ENCODE peak calls at places on chromosomes 7 and 10, in four cellular contexts. A is upper lobe of left lung; Y is colonic mucosa; G is CD4-positive, CD25-positive, alpha-beta regulatory T cell. O is an unnamed sample.

GRCh38 chr10:2731940-2732339 is 335.4 kb upstream of the PFKP start:
- DNase-seq in A (no peak), Y (no peak), G (no peak), O (no peak)

GRCh38 chr7:147182859-147183258 is 1066.3 kb downstream of the CNTNAP2 start:
- DNase-seq in A (no peak), Y (no peak), G (no peak), O (no peak)

GRCh38 chr10:88932539-88933256 is 19.9 kb downstream of the ACTA2 start:
- DNase-seq in A (no peak), Y (peak), G (peak), O (peak)

GRCh38 chr10:25642736-25643135 is 291.3 kb upstream of the MYO3A start:
- DNase-seq in A (no peak), Y (no peak), G (no peak), O (no peak)

GRCh38 chr10:126849646-126850045 is 55.6 kb upstream of the DOCK1 start:
- DNase-seq in A (no peak), Y (no peak), G (no peak), O (no peak)

GRCh38 chr7:1899201-1899600 is 229.1 kb downstream of the ELFN1 start:
- DNase-seq in A (peak), Y (no peak), G (no peak), O (peak)

GRCh38 chr10:131310054-131310903 is 1.2 kb downstream of the TCERG1L start:
- DNase-seq in A (no peak), Y (no peak), G (no peak), O (no peak)

GRCh38 chr7:110868458-110868857 is 222.5 kb upstream of the LRRN3 start:
- DNase-seq in A (no peak), Y (no peak), G (no peak), O (no peak)

GRCh38 chr7:142811154-142811737 is 40.5 kb downstream of the PRSS2 start:
- DNase-seq in A (no peak), Y (no peak), G (peak), O (peak)

GRCh38 chr7:75642810-75643486 is 95.8 kb downstream of the HIP1 start:
- DNase-seq in A (no peak), Y (peak), G (peak), O (peak)

GRCh38 chr7:99379043-99379577 is 4.6 kb downstream of the ARPC1B start:
- DNase-seq in A (no peak), Y (peak), G (peak), O (peak)

GRCh38 chr7:12067156-12067831 is 143.8 kb upstream of the TMEM106B start:
- DNase-seq in A (no peak), Y (peak), G (peak), O (peak)

GRCh38 chr7:7739204-7739603 is 20.8 kb upstream of the RPA3 start:
- DNase-seq in A (no peak), Y (no peak), G (no peak), O (no peak)

GRCh38 chr7:32511791-32512190 is 16.5 kb downstream of the AVL9 start:
- DNase-seq in A (no peak), Y (no peak), G (no peak), O (no peak)

GRCh38 chr10:48272682-48273081 is 1.8 kb downstream of the FRMPD2 start:
- DNase-seq in A (no peak), Y (no peak), G (no peak), O (no peak)

GRCh38 chr10:22230331-22230833 is 12.6 kb upstream of the EBLN1 start:
- DNase-seq in A (no peak), Y (peak), G (peak), O (peak)

GRCh38 chr10:122852261-122852660 is 6.6 kb upstream of the CUZD1 start:
- DNase-seq in A (no peak), Y (no peak), G (no peak), O (no peak)

GRCh38 chr7:84339306-84339705 is 144.7 kb upstream of the SEMA3A start:
- DNase-seq in A (no peak), Y (no peak), G (no peak), O (no peak)

GRCh38 chr7:131747625-131748024 is 191.2 kb upstream of the PODXL start:
- DNase-seq in A (no peak), Y (no peak), G (no peak), O (no peak)

GRCh38 chr10:71274901-71275796 is 43.9 kb upstream of the SLC29A3 start:
- DNase-seq in A (no peak), Y (no peak), G (no peak), O (no peak)

GRCh38 chr10:97520978-97521761 is 22.4 kb downstream of the UBTD1 start:
- DNase-seq in A (peak), Y (no peak), G (no peak), O (no peak)

GRCh38 chr7:116901143-116901542 is 38.8 kb downstream of the CAPZA2 start:
- DNase-seq in A (no peak), Y (no peak), G (no peak), O (no peak)

GRCh38 chr10:37146443-37146842 is 21.0 kb downstream of the ANKRD30A start:
- DNase-seq in A (no peak), Y (no peak), G (no peak), O (no peak)

GRCh38 chr7:123004931-123005330 is 9.4 kb upstream of the TAS2R16 start:
- DNase-seq in A (no peak), Y (no peak), G (no peak), O (peak)

GRCh38 chr7:156027821-156028220 is 215.6 kb upstream of the SHH start:
- DNase-seq in A (no peak), Y (no peak), G (no peak), O (no peak)

GRCh38 chr7:128895320-128895719 is 15.2 kb downstream of the KCP start:
- DNase-seq in A (no peak), Y (no peak), G (no peak), O (no peak)

GRCh38 chr10:33252324-33252723 is 82.1 kb downstream of the NRP1 start:
- DNase-seq in A (no peak), Y (no peak), G (no peak), O (no peak)

GRCh38 chr7:87886875-87887274 is 10.6 kb downstream of the DBF4 start:
- DNase-seq in A (no peak), Y (no peak), G (peak), O (no peak)

GRCh38 chr7:148962823-148963582 is 65.3 kb downstream of the PDIA4 start:
- DNase-seq in A (no peak), Y (peak), G (peak), O (peak)

GRCh38 chr7:151306374-151306773 is 35.2 kb upstream of the NUB1 start:
- DNase-seq in A (no peak), Y (no peak), G (no peak), O (no peak)

GRCh38 chr10:43888551-43888950 is 239.9 kb upstream of the ZNF32 start:
- DNase-seq in A (no peak), Y (no peak), G (no peak), O (peak)

GRCh38 chr10:101569465-101569837 is 18.6 kb downstream of the POLL start:
- DNase-seq in A (peak), Y (no peak), G (no peak), O (no peak)

GRCh38 chr10:16314259-16314658 is 122.6 kb upstream of the PTER start:
- DNase-seq in A (no peak), Y (no peak), G (no peak), O (no peak)

GRCh38 chr10:77026148-77026547 is 611.5 kb downstream of the KCNMA1 start:
- DNase-seq in A (no peak), Y (no peak), G (no peak), O (no peak)

GRCh38 chr10:77020426-77021040 is 617.1 kb downstream of the KCNMA1 start:
- DNase-seq in A (no peak), Y (no peak), G (no peak), O (no peak)

GRCh38 chr10:77024456-77024855 is 613.2 kb downstream of the KCNMA1 start:
- DNase-seq in A (no peak), Y (no peak), G (no peak), O (no peak)

GRCh38 chr10:77023396-77023795 is 614.2 kb downstream of the KCNMA1 start:
- DNase-seq in A (no peak), Y (no peak), G (no peak), O (no peak)

DNA sequence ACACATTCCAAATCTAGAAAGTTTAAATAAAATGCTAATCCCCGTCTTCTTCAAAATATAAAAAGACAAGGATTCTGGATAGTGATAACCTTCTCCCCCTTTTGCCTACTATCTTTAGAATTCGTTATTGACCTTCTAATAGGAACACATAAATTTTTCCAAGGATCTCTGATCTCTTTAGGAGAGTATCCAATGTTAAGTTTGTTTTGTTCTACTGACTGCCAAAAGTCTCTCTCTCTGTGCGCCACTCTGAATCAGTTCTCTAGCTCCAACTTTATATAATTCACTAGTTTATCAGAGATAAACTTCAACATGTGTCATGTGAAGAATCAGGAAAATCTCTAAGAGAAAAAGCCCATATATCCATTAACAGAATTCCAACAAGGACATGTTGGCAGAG is 615.6 kb downstream of the KCNMA1 start:
- DNase-seq in A (no peak), Y (no peak), G (no peak), O (no peak)
- H3K27ac ChIP-seq in A (no peak), Y (no peak), G (no peak), O (no peak)

GRCh38 chr7:102469351-102469971 is 4.7 kb downstream of the LRWD1 start:
- DNase-seq in A (peak), Y (no peak), G (no peak), O (no peak)
- H3K27ac ChIP-seq in A (no peak), Y (no peak), G (no peak), O (no peak)

GRCh38 chr7:35727571-35727970 is 32.6 kb upstream of the HERPUD2 start:
- DNase-seq in A (no peak), Y (no peak), G (no peak), O (peak)

GRCh38 chr7:35728412-35729060 is 33.6 kb upstream of the HERPUD2 start:
- DNase-seq in A (no peak), Y (no peak), G (no peak), O (no peak)

GRCh38 chr7:35729966-35730345 is 35.0 kb upstream of the HERPUD2 start:
- DNase-seq in A (no peak), Y (no peak), G (no peak), O (no peak)

GRCh38 chr7:35731349-35731748 is 36.4 kb upstream of the HERPUD2 start:
- DNase-seq in A (no peak), Y (no peak), G (no peak), O (no peak)

DNA sequence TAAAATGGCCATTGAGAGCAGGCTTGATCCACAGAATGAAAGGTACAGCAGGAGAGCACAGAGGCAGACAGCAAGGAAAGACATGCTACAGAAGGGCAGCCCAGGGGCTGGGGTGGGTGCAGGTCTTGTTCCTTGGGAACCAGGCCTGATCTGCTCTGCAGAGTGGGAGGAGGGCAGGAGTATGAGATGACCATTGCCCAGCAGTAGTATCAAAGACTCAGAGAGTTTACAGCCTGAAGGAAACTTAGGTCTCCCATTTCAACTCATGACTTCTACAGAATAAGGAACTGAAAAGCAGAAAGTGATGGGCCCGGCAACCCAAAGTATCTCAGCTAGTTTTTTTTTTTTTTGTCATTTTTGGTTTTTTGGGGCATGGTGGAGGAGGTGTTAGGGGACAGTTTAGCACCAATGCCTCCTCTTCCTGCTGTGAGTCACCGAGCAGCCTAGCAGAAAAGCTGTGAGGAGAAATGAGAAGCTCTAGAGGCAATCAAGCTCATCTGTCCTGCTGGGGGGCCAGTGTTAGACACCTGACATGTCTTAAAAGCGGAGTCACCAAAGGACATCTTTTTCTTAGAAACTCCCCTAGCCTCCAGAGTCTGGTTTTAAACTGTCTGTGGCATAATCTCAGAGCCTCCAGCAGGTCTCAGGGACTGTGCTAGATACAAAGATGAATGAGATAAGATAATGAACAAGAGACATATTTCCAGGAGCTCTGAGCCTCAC is 34.3 kb upstream of the HERPUD2 start:
- DNase-seq in A (no peak), Y (no peak), G (no peak), O (no peak)
- H3K27ac ChIP-seq in A (no peak), Y (peak), G (no peak), O (no peak)

DNA sequence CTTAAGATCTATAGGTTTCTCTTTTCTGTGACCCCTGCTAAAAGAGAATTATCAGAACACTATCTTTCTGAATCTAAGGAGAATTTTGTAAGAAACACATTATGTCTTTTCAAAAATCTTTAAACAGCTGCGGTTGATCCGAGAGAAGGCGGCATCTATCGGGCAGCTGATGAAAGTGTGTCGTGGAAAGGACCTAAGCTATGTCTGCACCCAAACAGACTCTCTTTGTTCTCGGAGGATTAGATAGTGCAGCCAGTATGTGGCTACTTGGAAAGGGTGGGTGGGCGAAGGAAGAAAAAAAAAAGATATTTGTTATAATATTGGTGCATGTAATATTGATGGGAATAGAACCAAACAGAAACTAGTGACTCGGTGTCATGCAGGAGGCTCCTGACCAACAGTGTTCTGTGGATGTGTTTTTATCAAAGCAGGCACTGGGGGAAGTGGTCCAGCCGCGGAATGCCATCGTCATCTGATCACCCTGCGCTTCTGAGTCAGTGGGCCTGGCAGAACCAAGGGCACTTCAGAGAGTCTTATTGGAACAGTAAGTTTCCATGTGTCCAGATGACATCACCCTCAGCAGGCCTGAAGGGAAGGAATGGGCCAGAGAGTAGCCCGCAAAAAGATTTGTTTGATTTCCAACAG is 509.7 kb upstream of the AKR1E2 start:
- DNase-seq in A (no peak), Y (no peak), G (no peak), O (peak)
- H3K27ac ChIP-seq in A (no peak), Y (no peak), G (no peak), O (peak)

GRCh38 chr7:157375410-157375809 is 38.6 kb downstream of the DNAJB6 start:
- DNase-seq in A (no peak), Y (no peak), G (no peak), O (no peak)
- H3K27ac ChIP-seq in A (no peak), Y (no peak), G (no peak), O (no peak)

GRCh38 chr7:71472962-71473361 is 341.0 kb downstream of the GALNT17 start:
- DNase-seq in A (no peak), Y (no peak), G (no peak), O (no peak)
- H3K27ac ChIP-seq in A (no peak), Y (no peak), G (no peak), O (no peak)

DNA sequence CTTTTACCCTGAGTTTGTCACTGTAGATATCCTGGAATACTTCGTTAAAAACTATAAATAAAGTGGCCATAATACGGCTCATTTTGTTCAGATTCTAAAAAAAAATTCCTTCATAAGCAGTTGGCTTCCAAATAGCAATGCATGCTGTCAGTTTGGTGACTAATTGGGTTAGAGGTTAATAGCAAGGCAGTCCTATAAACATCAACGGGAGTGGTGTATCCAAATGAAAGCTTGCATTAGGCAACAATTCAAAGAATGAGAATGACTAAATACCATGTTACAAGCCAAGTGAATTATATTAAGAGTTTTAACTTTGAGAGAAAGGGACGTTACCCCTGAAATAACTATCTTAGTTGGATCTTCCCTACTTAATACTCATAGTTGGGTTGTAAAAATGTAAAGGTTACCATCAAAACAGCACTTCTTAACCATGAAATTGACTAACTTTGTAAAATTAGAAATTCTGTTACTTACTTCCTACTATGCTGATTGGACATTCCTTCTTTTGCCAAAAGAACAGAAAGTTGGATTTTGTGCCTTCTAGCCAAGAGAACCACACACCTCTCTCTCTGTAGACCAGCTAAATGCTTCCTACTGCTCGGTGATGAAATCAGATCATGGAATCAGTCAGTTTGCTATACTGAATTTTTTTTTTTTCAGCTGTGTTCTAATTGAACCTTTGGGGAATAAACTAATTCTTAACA is 98.0 kb downstream of the KAT6B start:
- DNase-seq in A (no peak), Y (no peak), G (no peak), O (peak)
- H3K27ac ChIP-seq in A (peak), Y (peak), G (no peak), O (peak)

GRCh38 chr7:25846722-25847121 is 305.3 kb upstream of the NFE2L3 start:
- DNase-seq in A (no peak), Y (peak), G (no peak), O (peak)

GRCh38 chr7:25843467-25843866 is 308.5 kb upstream of the NFE2L3 start:
- DNase-seq in A (no peak), Y (no peak), G (no peak), O (no peak)

GRCh38 chr7:25842201-25842726 is 309.7 kb upstream of the NFE2L3 start:
- DNase-seq in A (no peak), Y (no peak), G (no peak), O (no peak)

GRCh38 chr7:25845341-25845923 is 306.6 kb upstream of the NFE2L3 start:
- DNase-seq in A (no peak), Y (no peak), G (no peak), O (no peak)

GRCh38 chr7:25844109-25844915 is 307.7 kb upstream of the NFE2L3 start:
- DNase-seq in A (no peak), Y (no peak), G (no peak), O (peak)
- H3K27ac ChIP-seq in A (no peak), Y (no peak), G (no peak), O (peak)

GRCh38 chr7:138889982-138890381 is 91.2 kb downstream of the KIAA1549 start:
- DNase-seq in A (no peak), Y (no peak), G (no peak), O (no peak)

GRCh38 chr7:138891446-138891810 is 89.8 kb downstream of the KIAA1549 start:
- DNase-seq in A (no peak), Y (no peak), G (no peak), O (no peak)

GRCh38 chr7:138890782-138891445 is 90.3 kb downstream of the KIAA1549 start:
- DNase-seq in A (no peak), Y (no peak), G (no peak), O (peak)

GRCh38 chr7:138889566-138889965 is 91.6 kb upstream of the ATP6V0A4 start:
- DNase-seq in A (no peak), Y (no peak), G (no peak), O (no peak)

DNA sequence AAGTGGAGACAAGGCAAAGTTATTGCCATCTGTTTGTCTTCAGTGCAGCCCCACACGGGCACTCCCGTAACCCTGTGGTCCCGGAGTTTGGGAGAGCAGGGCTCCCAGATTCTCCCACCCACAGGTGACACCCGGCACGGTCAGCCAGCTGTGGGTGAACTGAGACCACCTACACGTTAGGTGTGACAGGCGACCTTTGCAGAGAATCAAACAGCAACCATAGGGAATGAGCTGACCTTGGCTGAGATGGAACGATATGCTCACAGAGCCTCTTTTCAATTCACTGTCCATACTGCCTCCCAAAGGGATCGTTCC is 90.8 kb downstream of the KIAA1549 start:
- DNase-seq in A (peak), Y (no peak), G (no peak), O (no peak)
- H3K27ac ChIP-seq in A (no peak), Y (no peak), G (no peak), O (no peak)

O was measured in brain microvascular endothelial cell.